ENCODE peak calls at places on chromosomes 11 and 22, in six cellular contexts. Z, D, N, J, K and V are unnamed samples.

GRCh38 chr11:62147545-62147944 is 23.7 kb downstream of the INCENP start:
- DNase-seq in Z (no peak), J (peak), D (no peak), K (no peak), N (no peak), V (no peak)

GRCh38 chr11:118922745-118923627 is 2.7 kb downstream of the BCL9L start:
- DNase-seq in J (no peak), Z (no peak), N (no peak), K (no peak), D (no peak), V (no peak)

GRCh38 chr11:70790671-70791300 is 392.5 kb downstream of the CTTN start:
- DNase-seq in K (no peak), J (no peak), Z (no peak), N (no peak), D (no peak), V (no peak)

GRCh38 chr11:48018561-48019229 is 38.3 kb downstream of the PTPRJ start:
- DNase-seq in N (no peak), K (no peak), J (no peak), Z (no peak), D (no peak), V (no peak)

GRCh38 chr11:76624515-76625379 is 45.8 kb downstream of the LRRC32 start:
- DNase-seq in Z (no peak), K (no peak), J (no peak), N (no peak), D (no peak), V (no peak)

GRCh38 chr11:4030197-4030596 is 64.4 kb upstream of the RRM1 start:
- DNase-seq in J (no peak), D (no peak), N (no peak), K (no peak), Z (no peak), V (no peak)

GRCh38 chr22:37187891-37188761 is at the start of gene C1QTNF6:
- DNase-seq in D (no peak), Z (no peak), K (no peak), J (no peak), N (no peak), V (no peak)

GRCh38 chr11:63998558-63999348 is 12.5 kb downstream of the OTUB1 start:
- DNase-seq in D (no peak), J (no peak), K (no peak), N (no peak), Z (no peak), V (no peak)

GRCh38 chr11:34501500-34501899 is 12.1 kb downstream of the ELF5 start:
- DNase-seq in D (peak), Z (no peak), N (peak), K (no peak), J (no peak), V (peak)

DNA sequence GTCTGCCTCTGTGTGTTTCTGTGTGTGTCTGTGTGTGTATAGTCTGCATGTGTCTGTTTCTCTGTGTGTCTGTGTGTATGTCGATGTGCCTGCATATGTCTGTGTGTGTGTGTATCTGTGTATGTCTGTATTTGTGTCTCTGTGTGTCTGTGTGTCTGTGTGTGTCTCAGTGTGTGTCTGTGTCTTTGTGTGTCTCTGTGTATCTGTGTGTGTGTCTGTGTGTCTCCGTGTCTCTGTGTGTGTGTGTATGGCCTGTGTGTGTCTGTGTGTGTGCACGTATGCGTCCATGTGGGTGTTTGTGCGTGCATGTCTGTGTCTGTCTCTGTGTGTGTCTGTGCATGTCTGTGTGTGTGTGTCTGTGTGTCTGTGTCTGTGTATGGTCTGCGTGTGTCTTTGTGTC is 439 bp downstream of the SNX32 start:
- DNase-seq in J (no peak), D (no peak), K (no peak), Z (no peak), N (no peak), V (no peak)
- H3K4me3 ChIP-seq in J (peak), D (peak), K (peak), Z (no peak), N (peak), V (peak)

GRCh38 chr11:66677599-66678375 is at the start of gene RBM4B:
- DNase-seq in Z (peak), J (peak), N (peak), D (peak), K (peak), V (peak)

GRCh38 chr11:66670816-66671215 is 6.9 kb downstream of the RBM4B start:
- DNase-seq in N (no peak), Z (no peak), J (no peak), D (no peak), K (no peak), V (no peak)

GRCh38 chr11:66676931-66677598 is 622 bp downstream of the RBM4B start:
- DNase-seq in J (no peak), K (no peak), Z (peak), D (peak), N (no peak), V (no peak)

GRCh38 chr11:66676279-66676919 is 1.3 kb downstream of the RBM4B start:
- DNase-seq in N (no peak), K (no peak), D (no peak), J (no peak), Z (no peak), V (no peak)

GRCh38 chr11:66674964-66675602 is 2.6 kb downstream of the RBM4B start:
- DNase-seq in N (no peak), K (no peak), Z (peak), J (no peak), D (no peak), V (no peak)
- H3K4me3 ChIP-seq in N (no peak), K (no peak), Z (no peak), J (no peak), D (no peak), V (no peak)

GRCh38 chr11:1161410-1162152 is 3.8 kb downstream of the MUC5AC start:
- DNase-seq in Z (no peak), J (no peak), K (no peak), N (no peak), D (no peak), V (no peak)

GRCh38 chr11:1163911-1164735 is 6.4 kb downstream of the MUC5AC start:
- DNase-seq in N (no peak), K (no peak), J (no peak), Z (no peak), D (no peak), V (no peak)

GRCh38 chr11:1162153-1162497 is 4.4 kb downstream of the MUC5AC start:
- DNase-seq in Z (no peak), D (no peak), J (no peak), N (no peak), K (no peak), V (no peak)

GRCh38 chr11:1163321-1163910 is 5.7 kb downstream of the MUC5AC start:
- DNase-seq in K (no peak), Z (no peak), N (no peak), D (no peak), J (no peak), V (no peak)

GRCh38 chr11:1162498-1163311 is 5.0 kb downstream of the MUC5AC start:
- DNase-seq in D (no peak), J (no peak), Z (no peak), N (no peak), K (no peak), V (no peak)
- H3K4me3 ChIP-seq in D (no peak), J (no peak), Z (no peak), N (no peak), K (no peak), V (no peak)

DNA sequence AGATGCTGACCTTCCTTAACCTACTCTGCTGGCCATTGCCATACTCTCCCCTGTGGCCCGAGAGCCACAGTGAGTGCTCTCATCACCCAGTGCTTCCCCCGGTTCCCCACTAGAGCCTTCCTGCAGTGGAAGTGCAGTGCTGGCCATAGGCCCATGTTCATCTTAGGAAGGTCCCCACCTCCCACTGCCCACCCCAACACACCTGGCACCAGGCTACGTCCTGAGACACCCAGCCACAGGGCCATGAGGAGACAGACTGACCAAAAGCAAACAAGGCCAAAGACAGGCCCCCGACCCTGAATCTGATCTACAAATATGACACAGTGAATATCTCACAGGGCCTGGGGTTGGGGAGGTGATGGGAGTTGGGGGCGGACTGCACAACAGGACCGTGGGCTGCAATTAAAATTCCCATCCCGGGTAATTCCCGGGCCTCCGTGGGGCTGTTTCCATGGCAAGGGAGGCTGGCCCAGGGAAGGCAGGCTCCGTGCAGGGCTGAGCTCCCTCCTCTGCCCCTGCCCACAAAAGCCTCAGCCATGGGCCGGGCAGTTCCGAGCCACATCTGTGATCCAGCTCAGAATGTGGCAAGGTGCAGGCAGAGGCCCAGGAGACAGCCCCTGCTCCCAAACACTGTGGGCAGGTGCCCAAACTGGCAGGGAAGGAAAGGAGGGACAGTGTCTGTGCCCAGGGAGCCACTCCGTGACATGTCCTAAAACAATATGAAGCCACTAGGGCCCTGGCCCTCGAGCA is 5.1 kb upstream of the CHST1 start:
- DNase-seq in N (no peak), D (no peak), J (no peak), Z (no peak), K (no peak), V (no peak)
- H3K4me3 ChIP-seq in N (no peak), D (no peak), J (no peak), Z (no peak), K (no peak), V (no peak)

GRCh38 chr11:57637626-57638004 is 12.1 kb downstream of the YPEL4 start:
- DNase-seq in D (no peak), N (no peak), J (no peak), K (no peak), Z (no peak), V (no peak)
- H3K4me3 ChIP-seq in D (peak), N (peak), J (peak), K (peak), Z (no peak), V (peak)

GRCh38 chr11:95922099-95922498 is 1.8 kb downstream of the MTMR2 start:
- DNase-seq in J (no peak), N (no peak), D (no peak), K (no peak), Z (no peak), V (no peak)
- H3K4me3 ChIP-seq in J (no peak), N (no peak), D (peak), K (peak), Z (no peak), V (no peak)

DNA sequence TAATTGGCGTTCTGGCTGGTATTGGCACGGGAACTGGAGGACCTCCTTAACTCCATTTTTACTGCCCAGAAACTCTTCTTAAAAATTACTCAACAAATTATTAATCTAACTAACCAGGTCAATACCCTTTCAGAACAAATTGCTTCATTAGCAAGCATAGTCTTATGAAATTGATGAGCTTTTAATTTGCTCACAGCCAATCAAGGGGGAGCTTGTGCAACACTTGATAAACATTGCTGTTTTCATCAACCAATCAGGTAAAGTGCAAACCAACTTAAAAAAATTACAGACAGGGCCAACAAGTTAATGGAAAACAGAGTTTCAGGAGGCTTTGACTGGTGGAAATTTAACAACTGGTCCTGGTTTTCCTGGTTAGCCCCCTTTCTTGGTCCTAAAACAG is 4.6 kb upstream of the APOL3 start:
- DNase-seq in N (no peak), D (no peak), Z (no peak), J (no peak), K (no peak), V (no peak)
- H3K4me3 ChIP-seq in N (no peak), D (no peak), Z (no peak), J (no peak), K (no peak), V (no peak)

DNA sequence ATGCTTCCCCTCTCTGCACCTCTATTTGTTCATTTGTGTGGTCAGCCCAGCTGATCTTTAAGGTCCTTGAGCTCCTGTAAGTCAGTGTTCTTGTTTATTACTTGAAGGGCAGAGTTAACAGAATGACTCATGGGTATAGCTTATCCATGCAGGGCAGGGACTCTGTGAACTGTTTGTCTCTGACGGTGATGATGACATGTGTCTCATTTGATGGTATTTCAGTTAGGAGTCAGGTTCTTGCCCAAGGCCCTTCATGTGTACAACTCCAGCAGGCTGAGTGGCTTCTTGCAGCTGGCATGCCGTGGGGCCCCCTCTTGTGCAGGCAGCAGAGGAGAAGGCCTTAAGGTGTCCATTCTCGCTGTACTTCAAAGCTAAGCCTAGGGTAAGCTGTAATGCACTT is 165.1 kb downstream of the DBX1 start:
- DNase-seq in N (no peak), D (peak), J (no peak), K (no peak), Z (peak), V (peak)
- H3K4me3 ChIP-seq in N (no peak), D (no peak), J (no peak), K (no peak), Z (no peak), V (no peak)

DNA sequence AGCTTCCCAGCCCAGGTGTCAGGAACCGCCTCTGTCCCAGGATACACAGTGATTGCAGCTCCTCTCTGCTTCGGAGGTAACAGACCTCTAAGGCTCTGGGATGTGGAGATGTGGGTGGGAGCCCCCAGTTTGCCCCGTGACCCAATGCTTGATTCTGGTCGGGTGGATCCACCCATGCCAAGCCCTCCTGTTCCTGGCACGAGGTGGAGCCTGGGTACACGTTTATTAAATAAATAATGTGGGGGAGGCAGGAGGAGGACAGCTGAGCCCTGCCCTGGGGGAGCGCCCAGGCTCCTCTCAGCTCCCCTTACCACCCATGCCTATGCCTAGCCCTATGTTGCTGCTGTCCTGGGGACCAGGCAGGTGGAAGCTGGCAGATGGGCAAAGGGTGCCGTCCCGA is 16.0 kb downstream of the ARHGEF17 start:
- DNase-seq in N (no peak), Z (no peak), K (no peak), J (no peak), D (no peak), V (no peak)
- H3K4me3 ChIP-seq in N (no peak), Z (no peak), K (peak), J (no peak), D (no peak), V (no peak)

DNA sequence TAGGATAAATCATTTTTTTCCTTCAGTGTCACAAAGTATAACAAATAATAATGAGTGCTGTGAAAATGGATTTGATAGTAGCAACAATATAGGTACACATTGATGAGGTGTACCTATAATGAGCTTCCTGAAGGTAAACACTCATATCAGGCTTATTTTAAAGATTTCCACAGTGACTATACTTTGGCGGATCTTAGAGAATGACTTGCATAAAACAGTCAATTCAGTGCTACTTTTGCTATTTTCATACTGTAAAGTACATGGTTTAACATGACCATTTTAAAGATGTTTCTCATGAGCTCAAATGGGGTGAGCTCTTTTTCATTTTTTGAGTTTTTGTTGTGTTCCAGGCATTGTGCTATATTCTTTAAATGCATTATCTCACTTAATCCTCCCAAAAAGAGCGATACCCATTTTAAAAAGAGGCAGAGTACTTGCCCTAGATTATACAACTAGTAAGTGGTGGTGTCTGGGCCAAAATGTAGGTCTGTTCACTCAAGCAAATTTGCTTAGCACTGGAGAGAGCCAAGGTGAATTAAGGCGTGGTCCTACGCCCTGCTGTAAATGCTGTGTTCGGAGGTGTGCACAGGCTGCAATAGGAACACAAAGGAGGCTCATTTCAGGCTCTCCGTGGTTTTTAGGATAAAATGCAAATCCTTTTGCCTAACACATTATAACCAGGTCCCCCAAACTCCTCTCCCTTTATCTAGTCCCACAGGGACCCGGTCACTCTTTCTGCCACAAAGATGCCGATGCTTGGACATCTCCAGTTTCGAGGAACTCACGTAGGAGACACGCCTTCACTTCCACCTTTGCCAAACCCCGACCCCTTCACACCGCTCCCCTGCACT is 617 bp upstream of the ALKBH3 start:
- DNase-seq in K (no peak), Z (peak), J (no peak), D (no peak), N (no peak), V (no peak)
- H3K4me3 ChIP-seq in K (peak), Z (peak), J (peak), D (peak), N (peak), V (peak)